ENCODE peak calls at places on chromosomes 16 and 17, in eight cellular contexts. One of them, this sample, is unnamed.
A peak's percentile ranks its signal among the peaks of the same experiment; 100 is the strongest.

GRCh38 chr16:84905965-84906460 is 86.2 kb downstream of the CRISPLD2 start:
- DNase-seq in HTR-8/SVneo: no peak
- DNase-seq in lower leg skin: no peak
- DNase-seq in H9: no peak
- DNase-seq in CD8-positive, alpha-beta T cell: no peak
- DNase-seq in activated gamma-delta T cell treated with Interleukin-2 at 50 U/mL for 16 hours: no peak
- DNase-seq in HT-29: no peak
- DNase-seq in NCI-H748 treated with DMSO at 0.1 percent for 48 hours: no peak
- DNase-seq in this sample: no peak

GRCh38 chr16:88781140-88782077 is 3.6 kb downstream of the PIEZO1 start:
- DNase-seq in HTR-8/SVneo: no peak
- DNase-seq in lower leg skin: no peak
- DNase-seq in CD8-positive, alpha-beta T cell: no peak
- DNase-seq in H9: no peak
- DNase-seq in NCI-H748 treated with DMSO at 0.1 percent for 48 hours: no peak
- DNase-seq in activated gamma-delta T cell treated with Interleukin-2 at 50 U/mL for 16 hours: peak; percentile 56
- DNase-seq in HT-29: no peak
- DNase-seq in this sample: no peak

GRCh38 chr17:8038954-8039610 is at the start of gene ALOX15B:
- DNase-seq in HT-29: no peak
- DNase-seq in NCI-H748 treated with DMSO at 0.1 percent for 48 hours: no peak
- DNase-seq in HTR-8/SVneo: no peak
- DNase-seq in CD8-positive, alpha-beta T cell: no peak
- DNase-seq in lower leg skin: peak; percentile 83
- DNase-seq in H9: peak; percentile 81
- DNase-seq in activated gamma-delta T cell treated with Interleukin-2 at 50 U/mL for 16 hours: no peak
- DNase-seq in this sample: no peak

GRCh38 chr17:39080416-39081179 is 70.8 kb downstream of the PLXDC1 start:
- DNase-seq in NCI-H748 treated with DMSO at 0.1 percent for 48 hours: no peak
- DNase-seq in H9: no peak
- DNase-seq in CD8-positive, alpha-beta T cell: no peak
- DNase-seq in HTR-8/SVneo: no peak
- DNase-seq in lower leg skin: no peak
- DNase-seq in HT-29: no peak
- DNase-seq in activated gamma-delta T cell treated with Interleukin-2 at 50 U/mL for 16 hours: no peak
- DNase-seq in this sample: no peak

GRCh38 chr17:36017799-36018198 is at the start of gene CCL23:
- DNase-seq in HT-29: no peak
- DNase-seq in NCI-H748 treated with DMSO at 0.1 percent for 48 hours: no peak
- DNase-seq in H9: no peak
- DNase-seq in HTR-8/SVneo: no peak
- DNase-seq in lower leg skin: no peak
- DNase-seq in activated gamma-delta T cell treated with Interleukin-2 at 50 U/mL for 16 hours: no peak
- DNase-seq in CD8-positive, alpha-beta T cell: no peak
- DNase-seq in this sample: no peak

GRCh38 chr17:50319630-50320029 is 26.3 kb upstream of the XYLT2 start:
- DNase-seq in HTR-8/SVneo: no peak
- DNase-seq in HT-29: no peak
- DNase-seq in H9: no peak
- DNase-seq in lower leg skin: no peak
- DNase-seq in NCI-H748 treated with DMSO at 0.1 percent for 48 hours: no peak
- DNase-seq in activated gamma-delta T cell treated with Interleukin-2 at 50 U/mL for 16 hours: no peak
- DNase-seq in CD8-positive, alpha-beta T cell: no peak
- DNase-seq in this sample: no peak

GRCh38 chr17:64129765-64130558 is at the start of gene ERN1:
- DNase-seq in NCI-H748 treated with DMSO at 0.1 percent for 48 hours: peak; percentile 63
- DNase-seq in HTR-8/SVneo: peak; percentile 87
- DNase-seq in CD8-positive, alpha-beta T cell: peak; percentile 83
- DNase-seq in activated gamma-delta T cell treated with Interleukin-2 at 50 U/mL for 16 hours: peak; percentile 91
- DNase-seq in lower leg skin: peak; percentile 98
- DNase-seq in H9: peak; percentile 96
- DNase-seq in HT-29: peak; percentile 93
- DNase-seq in this sample: peak; percentile 92

GRCh38 chr17:48499248-48499647 is 31.6 kb downstream of the HOXB1 start:
- DNase-seq in lower leg skin: no peak
- DNase-seq in H9: no peak
- DNase-seq in activated gamma-delta T cell treated with Interleukin-2 at 50 U/mL for 16 hours: no peak
- DNase-seq in HT-29: no peak
- DNase-seq in CD8-positive, alpha-beta T cell: no peak
- DNase-seq in HTR-8/SVneo: no peak
- DNase-seq in NCI-H748 treated with DMSO at 0.1 percent for 48 hours: no peak
- DNase-seq in this sample: no peak

GRCh38 chr16:85569615-85570212 is 43.4 kb upstream of the GSE1 start:
- DNase-seq in NCI-H748 treated with DMSO at 0.1 percent for 48 hours: peak; percentile 10
- DNase-seq in H9: peak; percentile 80
- DNase-seq in HT-29: no peak
- DNase-seq in activated gamma-delta T cell treated with Interleukin-2 at 50 U/mL for 16 hours: peak; percentile 65
- DNase-seq in CD8-positive, alpha-beta T cell: no peak
- DNase-seq in lower leg skin: no peak
- DNase-seq in HTR-8/SVneo: no peak
- DNase-seq in this sample: no peak

GRCh38 chr17:1124896-1125774 is 54.6 kb downstream of the ABR start:
- DNase-seq in activated gamma-delta T cell treated with Interleukin-2 at 50 U/mL for 16 hours: no peak
- DNase-seq in lower leg skin: no peak
- DNase-seq in HT-29: no peak
- DNase-seq in H9: no peak
- DNase-seq in CD8-positive, alpha-beta T cell: no peak
- DNase-seq in HTR-8/SVneo: no peak
- DNase-seq in NCI-H748 treated with DMSO at 0.1 percent for 48 hours: no peak
- DNase-seq in this sample: no peak

This sample was measured in ACHN.